ENCODE peak calls at places on chromosome 12, in eight cellular contexts. H is GM23338; Z is CD4-positive, CD25-positive, alpha-beta regulatory T cell; I is endodermal cell; G is tibial artery; B is aorta; D is GM23248; P is pancreas. Y is an unnamed sample. For H3K27me3 and H3K36me3, the result is how much of the 10 kb centered on the place peaks cover.

GRCh38 chr12:106224392-106224706 is 23.5 kb downstream of the CKAP4 start:
- DNase-seq in H (no peak), Z (no peak), I (no peak), G (no peak), B (no peak), D (no peak), P (no peak), Y (no peak)

GRCh38 chr12:113889806-113890581 is 76.1 kb downstream of the RBM19 start:
- DNase-seq in H (peak), Z (no peak), I (no peak), G (no peak), B (no peak), D (no peak), P (no peak), Y (no peak)

GRCh38 chr12:89082354-89082753 is 269.9 kb downstream of the DUSP6 start:
- DNase-seq in H (no peak), Z (no peak), I (no peak), G (no peak), B (no peak), D (peak), P (no peak), Y (no peak)

GRCh38 chr12:12612403-12612802 is 727 bp downstream of the CREBL2 start:
- DNase-seq in H (peak), Z (no peak), I (no peak), G (no peak), B (no peak), D (peak), P (no peak), Y (no peak)

GRCh38 chr12:66087365-66087943 is 43.1 kb downstream of the LLPH start:
- DNase-seq in H (peak), Z (peak), I (peak), G (peak), B (peak), D (peak), P (peak), Y (peak)

GRCh38 chr12:81297606-81298005 is 219.7 kb downstream of the ACSS3 start:
- DNase-seq in H (no peak), Z (no peak), I (no peak), G (no peak), B (no peak), D (peak), P (no peak), Y (no peak)

GRCh38 chr12:1353451-1353850 is 240.9 kb downstream of the FBXL14 start:
- DNase-seq in H (no peak), Z (no peak), I (no peak), G (no peak), B (no peak), D (no peak), P (no peak), Y (no peak)

GRCh38 chr12:98151105-98151504 is 364.3 kb upstream of the TMPO start:
- DNase-seq in H (no peak), Z (no peak), I (no peak), G (no peak), B (no peak), D (no peak), P (no peak), Y (no peak)

GRCh38 chr12:57764662-57765002 is 2.2 kb downstream of the CYP27B1 start:
- DNase-seq in H (peak), Z (no peak), I (no peak), G (no peak), B (no peak), D (no peak), P (peak), Y (no peak)

GRCh38 chr12:79400481-79400880 is 290.3 kb downstream of the PAWR start:
- DNase-seq in H (no peak), Z (no peak), I (no peak), G (no peak), B (no peak), D (no peak), P (no peak), Y (no peak)

GRCh38 chr12:95059984-95060383 is 13.4 kb downstream of the NR2C1 start:
- DNase-seq in H (no peak), Z (no peak), I (no peak), G (no peak), B (no peak), D (no peak), P (no peak), Y (no peak)

GRCh38 chr12:51672334-51672733 is 81.3 kb downstream of the SCN8A start:
- DNase-seq in H (no peak), Z (no peak), I (no peak), G (no peak), B (no peak), D (peak), P (no peak), Y (no peak)

GRCh38 chr12:95205016-95205415 is 12.3 kb downstream of the FGD6 start:
- DNase-seq in H (no peak), Z (no peak), I (no peak), G (no peak), B (no peak), D (peak), P (no peak), Y (no peak)

GRCh38 chr12:118164798-118165486 is 29.0 kb downstream of the PEBP1 start:
- DNase-seq in H (peak), Z (no peak), I (peak), G (no peak), B (no peak), D (peak), P (no peak), Y (no peak)

GRCh38 chr12:15186593-15186992 is 34.6 kb downstream of the RERG start:
- DNase-seq in H (no peak), Z (no peak), I (no peak), G (no peak), B (no peak), D (no peak), P (no peak), Y (no peak)

GRCh38 chr12:103161582-103161981 is 204.1 kb downstream of the ASCL1 start:
- DNase-seq in H (no peak), Z (no peak), I (no peak), G (no peak), B (no peak), D (no peak), P (no peak), Y (no peak)

GRCh38 chr12:62726471-62726980 is 208.4 kb downstream of the PPM1H start:
- DNase-seq in H (no peak), Z (no peak), I (no peak), G (no peak), B (no peak), D (peak), P (no peak), Y (no peak)

GRCh38 chr12:96431067-96431466 is 30.8 kb upstream of the CDK17 start:
- DNase-seq in H (no peak), Z (no peak), I (peak), G (no peak), B (no peak), D (no peak), P (no peak), Y (no peak)

GRCh38 chr12:131092911-131093901 is 139.5 kb downstream of the ADGRD1 start:
- DNase-seq in H (no peak), Z (no peak), I (peak), G (peak), B (peak), D (peak), P (no peak), Y (peak)

GRCh38 chr12:6037459-6037858 is 87.0 kb downstream of the VWF start:
- DNase-seq in H (no peak), Z (no peak), I (no peak), G (no peak), B (no peak), D (no peak), P (no peak), Y (no peak)

GRCh38 chr12:42234970-42235369 is 3.1 kb downstream of the YAF2 start:
- DNase-seq in H (no peak), Z (no peak), I (no peak), G (no peak), B (no peak), D (peak), P (no peak), Y (no peak)

DNA sequence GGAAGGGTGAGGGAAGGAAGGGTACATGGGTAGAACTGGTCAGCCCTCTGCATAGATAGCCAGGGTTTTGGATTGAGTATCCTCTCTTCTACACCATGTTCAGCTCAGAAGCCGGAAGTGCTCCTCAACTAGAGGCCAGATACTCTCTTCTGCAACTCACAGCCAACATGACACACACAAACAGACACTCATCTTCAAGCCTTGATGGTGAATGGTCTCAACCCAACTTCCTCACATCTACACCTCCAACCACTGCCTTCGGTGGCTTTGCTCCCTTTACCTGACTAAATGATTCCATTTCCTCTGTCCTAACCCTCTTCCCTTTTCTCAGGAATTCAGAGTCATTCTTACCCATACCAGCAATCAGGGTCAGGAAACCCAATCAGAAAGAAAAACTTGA is 7.6 kb upstream of the FKBP11 start:
- DNase-seq in H (no peak), Z (no peak), I (no peak), G (no peak), B (no peak), D (no peak), P (no peak), Y (no peak)
- H3K27me3 ChIP-seq in H (under half), Z (under half), I (under half), G (under half), B (under half), D (under half), P (under half), Y (under half)

GRCh38 chr12:125114365-125115141 is 49.3 kb downstream of the AACS start:
- DNase-seq in H (no peak), Z (no peak), I (no peak), G (no peak), B (no peak), D (no peak), P (no peak), Y (no peak)

GRCh38 chr12:125110641-125111360 is 45.6 kb downstream of the AACS start:
- DNase-seq in H (no peak), Z (no peak), I (no peak), G (no peak), B (no peak), D (peak), P (no peak), Y (no peak)

GRCh38 chr12:125113800-125114199 is 48.6 kb downstream of the AACS start:
- DNase-seq in H (no peak), Z (no peak), I (no peak), G (no peak), B (no peak), D (no peak), P (no peak), Y (no peak)

GRCh38 chr12:125113263-125113662 is 48.0 kb downstream of the AACS start:
- DNase-seq in H (no peak), Z (no peak), I (no peak), G (no peak), B (no peak), D (no peak), P (no peak), Y (no peak)

GRCh38 chr12:125111403-125111802 is 46.2 kb downstream of the AACS start:
- DNase-seq in H (no peak), Z (no peak), I (no peak), G (no peak), B (no peak), D (peak), P (no peak), Y (no peak)
- H3K36me3 ChIP-seq in H (under half), Z (under half), I (half or more), G (half or more), B (under half), D (under half), P (under half), Y (under half)

GRCh38 chr12:53736602-53737493 is 9.6 kb upstream of the CALCOCO1 start:
- DNase-seq in H (no peak), Z (no peak), I (no peak), G (no peak), B (no peak), D (no peak), P (no peak), Y (no peak)
- H3K27me3 ChIP-seq in H (half or more), Z (under half), I (half or more), G (under half), B (under half), D (under half), P (under half), Y (half or more)

DNA sequence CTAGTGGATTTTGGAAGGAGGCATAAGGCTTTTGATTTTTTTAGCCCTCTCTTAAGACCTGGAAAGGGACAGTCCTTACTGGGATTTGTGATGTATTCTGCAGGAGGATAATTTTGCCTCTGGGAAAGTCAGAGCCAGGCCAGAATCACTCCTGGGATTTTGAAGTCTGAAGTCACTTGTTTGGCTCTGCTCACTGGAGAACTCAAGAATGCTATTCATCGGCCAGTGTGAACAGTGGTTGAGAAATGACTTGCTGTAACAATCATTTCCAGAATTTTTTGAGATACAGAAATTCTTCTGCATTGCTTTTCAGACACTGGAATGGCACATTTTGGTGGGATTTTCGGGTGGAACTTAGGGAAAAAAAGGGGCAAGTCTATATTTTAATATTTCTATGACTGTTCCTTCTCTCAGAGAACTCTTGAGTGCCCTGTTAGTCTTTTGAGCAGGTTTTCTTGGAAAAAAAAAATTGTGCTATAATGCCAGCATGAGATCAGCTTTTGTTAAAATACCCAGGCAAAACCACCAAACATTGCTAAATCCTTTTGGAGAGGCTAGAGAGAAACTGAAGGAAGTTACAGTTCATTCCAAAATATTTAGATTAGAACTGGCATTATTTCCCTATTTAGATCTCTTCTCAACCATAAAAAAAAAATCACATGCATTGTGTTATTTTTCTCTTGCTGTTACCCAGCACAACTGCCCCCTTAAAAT is 26.1 kb upstream of the BHLHE41 start:
- DNase-seq in H (no peak), Z (no peak), I (no peak), G (no peak), B (no peak), D (peak), P (no peak), Y (no peak)
- H3K36me3 ChIP-seq in H (under half), Z (under half), I (under half), G (under half), B (under half), D (under half), P (under half), Y (under half)

DNA sequence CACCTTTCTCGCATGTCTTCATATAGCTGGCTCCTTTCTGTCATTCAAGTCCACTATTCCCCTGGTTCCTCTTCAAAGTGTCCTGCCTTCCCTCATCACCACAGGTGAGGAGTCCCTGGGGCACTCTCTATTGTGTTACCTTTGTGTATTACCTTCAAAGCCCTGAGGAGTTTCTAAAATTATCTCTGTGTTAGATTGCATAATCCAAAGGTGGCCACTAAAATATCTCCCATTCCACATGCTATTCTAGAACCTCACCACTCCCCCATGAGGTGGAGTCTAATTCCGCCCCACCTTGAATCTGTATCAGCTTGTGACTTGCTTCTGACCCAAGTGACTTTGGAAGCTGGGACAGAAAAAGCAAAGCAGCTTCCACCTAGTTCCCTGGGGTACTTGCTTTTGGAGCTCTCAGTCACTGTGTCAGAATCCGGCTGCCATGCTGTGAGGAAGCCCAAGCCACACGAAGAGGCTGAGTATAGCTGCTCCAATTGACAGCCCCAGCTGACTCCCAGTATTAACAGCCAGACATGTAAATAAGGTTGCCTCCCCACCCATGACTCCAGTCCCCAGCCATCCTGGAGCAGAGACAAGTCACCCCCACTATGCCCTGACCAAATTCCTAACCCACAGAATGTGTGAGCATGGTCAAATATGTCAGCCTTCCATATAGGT is 6.8 kb downstream of the HRK start:
- DNase-seq in H (no peak), Z (no peak), I (peak), G (no peak), B (no peak), D (no peak), P (no peak), Y (no peak)
- H3K27me3 ChIP-seq in H (half or more), Z (under half), I (under half), G (half or more), B (under half), D (under half), P (under half), Y (half or more)

GRCh38 chr12:68838046-68838886 is 30.3 kb downstream of the MDM2 start:
- DNase-seq in H (no peak), Z (no peak), I (no peak), G (no peak), B (no peak), D (no peak), P (no peak), Y (no peak)
- H3K36me3 ChIP-seq in H (half or more), Z (half or more), I (half or more), G (half or more), B (under half), D (half or more), P (under half), Y (half or more)

DNA sequence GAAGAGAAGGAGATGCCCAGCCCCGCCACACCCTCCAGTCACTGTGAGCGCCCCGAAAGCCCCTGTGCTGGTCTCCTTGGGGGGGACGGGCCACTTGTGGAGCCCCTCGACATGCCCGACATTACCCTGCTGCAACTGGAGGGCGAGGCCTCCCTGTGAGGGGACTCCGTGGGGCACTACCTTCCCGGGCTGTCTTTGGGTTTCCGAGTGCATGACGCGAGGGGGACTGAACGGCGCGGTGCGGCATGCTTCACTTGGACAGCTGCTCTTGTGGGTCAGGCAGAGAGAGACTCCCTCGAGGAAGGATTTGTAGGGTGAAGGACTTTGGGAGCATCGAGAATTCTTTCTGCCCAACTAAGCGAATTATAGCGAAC is 1.1 kb downstream of the CCDC184 start:
- DNase-seq in H (peak), Z (no peak), I (peak), G (no peak), B (no peak), D (peak), P (no peak), Y (no peak)
- H3K27me3 ChIP-seq in H (half or more), Z (under half), I (half or more), G (under half), B (under half), D (under half), P (under half), Y (half or more)

DNA sequence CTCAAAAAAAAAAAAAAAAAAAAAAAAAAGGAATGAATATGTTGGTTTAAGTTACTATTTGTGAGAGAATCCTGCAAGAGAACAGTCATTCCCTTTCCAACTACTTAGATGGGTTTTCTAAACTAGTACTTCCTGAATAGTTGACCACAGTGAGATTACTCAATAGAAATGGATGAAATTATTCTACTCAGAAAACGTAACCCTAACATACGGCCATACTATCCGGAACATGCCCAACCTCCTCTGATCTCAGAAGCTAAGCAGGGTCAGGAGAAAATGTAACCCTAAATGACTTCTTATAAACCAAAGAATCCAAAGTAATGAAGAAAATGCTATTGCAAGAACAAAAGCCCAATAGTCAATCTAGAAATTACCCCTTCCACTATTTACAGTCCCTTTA is 4.3 kb downstream of the KANSL2 start:
- DNase-seq in H (no peak), Z (no peak), I (no peak), G (no peak), B (no peak), D (no peak), P (no peak), Y (no peak)
- H3K36me3 ChIP-seq in H (half or more), Z (half or more), I (half or more), G (under half), B (under half), D (under half), P (under half), Y (under half)